ENCODE peak calls at places on chromosomes 13 and 19, in four cellular contexts. P, M, Z and F are unnamed samples.

GRCh38 chr13:110008816-110009215 is 222.4 kb upstream of the IRS2 start:
- DNase-seq in P (no peak), M (no peak), Z (no peak), F (no peak)

GRCh38 chr13:25908390-25908789 is 143.4 kb downstream of the SHISA2 start:
- DNase-seq in P (no peak), M (no peak), Z (no peak), F (no peak)

GRCh38 chr19:29320076-29320475 is 107.1 kb upstream of the UQCRFS1 start:
- DNase-seq in P (no peak), M (no peak), Z (no peak), F (no peak)

GRCh38 chr19:32566246-32566830 is 14.7 kb upstream of the PDCD5 start:
- DNase-seq in P (no peak), M (no peak), Z (no peak), F (no peak)

GRCh38 chr13:59269476-59269875 is 894.3 kb downstream of the DIAPH3 start:
- DNase-seq in P (no peak), M (no peak), Z (no peak), F (no peak)

GRCh38 chr19:2273356-2274184 is 8.4 kb downstream of the PEAK3 start:
- DNase-seq in P (peak; percentile 76), M (peak; percentile 89), Z (peak; percentile 65), F (peak; percentile 64)

GRCh38 chr13:94640676-94641075 is 39.0 kb downstream of the GPR180 start:
- DNase-seq in P (no peak), M (no peak), Z (no peak), F (no peak)

GRCh38 chr13:26943748-26944147 is 183.2 kb upstream of the GPR12 start:
- DNase-seq in P (no peak), M (no peak), Z (no peak), F (no peak)

GRCh38 chr19:55487884-55488687 is at the start of gene SSC5D:
- DNase-seq in P (peak; percentile 77), M (no peak), Z (no peak), F (no peak)

GRCh38 chr13:95155093-95155492 is 146.2 kb downstream of the ABCC4 start:
- DNase-seq in P (no peak), M (no peak), Z (no peak), F (no peak)

GRCh38 chr13:44876782-44877324 is 112.4 kb downstream of the NUFIP1 start:
- DNase-seq in P (peak; percentile 49), M (peak; percentile 90), Z (no peak), F (no peak)

GRCh38 chr19:54158812-54159351 is 639 bp downstream of the LENG1 start:
- DNase-seq in P (no peak), M (no peak), Z (no peak), F (no peak)

GRCh38 chr13:82565191-82565590 is 1317.1 kb downstream of the SLITRK1 start:
- DNase-seq in P (no peak), M (peak; percentile 12), Z (no peak), F (no peak)
- TF ChIP-seq CBFB in P (no peak), M (no peak), Z (no peak), F (no peak)

GRCh38 chr13:99380402-99380801 is 73.2 kb upstream of the GPR183 start:
- DNase-seq in P (no peak), M (no peak), Z (no peak), F (no peak)
- TF ChIP-seq CBFB in P (no peak), M (no peak), Z (no peak), F (no peak)

GRCh38 chr13:66212511-66212910 is 1017.6 kb downstream of the PCDH9 start:
- DNase-seq in P (no peak), M (no peak), Z (no peak), F (no peak)

GRCh38 chr13:66214467-66214866 is 1015.7 kb downstream of the PCDH9 start:
- DNase-seq in P (no peak), M (no peak), Z (no peak), F (no peak)

GRCh38 chr13:66207610-66208009 is 1022.5 kb downstream of the PCDH9 start:
- DNase-seq in P (no peak), M (no peak), Z (no peak), F (no peak)

GRCh38 chr13:66208589-66208988 is 1021.5 kb downstream of the PCDH9 start:
- DNase-seq in P (no peak), M (no peak), Z (no peak), F (no peak)

GRCh38 chr13:66210677-66211076 is 1019.5 kb downstream of the PCDH9 start:
- DNase-seq in P (no peak), M (no peak), Z (no peak), F (no peak)
- TF ChIP-seq CBFB in P (no peak), M (no peak), Z (no peak), F (no peak)

DNA sequence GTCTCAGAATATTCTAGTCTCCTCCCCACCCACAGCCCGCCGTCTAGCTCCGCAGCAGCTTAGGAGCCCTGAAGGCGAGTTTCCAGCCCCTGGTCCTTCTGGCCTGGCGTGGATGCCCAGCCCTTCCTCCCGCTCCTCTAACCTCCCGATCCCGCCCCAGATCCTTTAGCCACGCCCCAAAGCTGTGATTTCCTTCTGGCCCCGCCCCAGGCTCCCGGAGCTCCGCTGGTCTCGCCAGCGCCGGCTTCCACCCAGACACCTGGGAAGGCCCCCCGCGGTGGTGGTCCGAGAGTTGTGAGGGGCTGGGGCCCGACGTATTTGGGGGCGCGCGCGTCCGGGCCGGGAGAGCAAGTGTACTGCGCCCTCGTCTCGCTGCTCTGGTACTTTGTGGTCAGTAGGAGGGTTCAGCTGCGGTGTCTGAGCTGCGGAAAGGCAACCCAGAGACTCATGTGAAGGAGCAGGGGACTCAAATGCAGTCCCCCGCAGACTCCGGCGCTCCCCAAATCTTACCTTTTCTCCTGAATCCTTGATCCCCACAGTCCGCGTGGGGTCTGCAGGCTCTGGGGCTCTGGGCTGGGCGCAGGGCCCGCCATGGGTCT is at the start of gene CGB7:
- DNase-seq in P (peak; percentile 77), M (peak; percentile 86), Z (no peak), F (peak; percentile 17)
- TF ChIP-seq CBFB in P (no peak), M (no peak), Z (no peak), F (no peak)

GRCh38 chr13:103012611-103013010 is 53.6 kb downstream of the SLC10A2 start:
- DNase-seq in P (no peak), M (no peak), Z (no peak), F (no peak)
- TF ChIP-seq CBFB in P (no peak), M (no peak), Z (no peak), F (no peak)

GRCh38 chr13:96958286-96958891 is 35.9 kb downstream of the OXGR1 start:
- DNase-seq in P (peak; percentile 10), M (no peak), Z (no peak), F (peak; percentile 20)
- TF ChIP-seq CBFB in P (no peak), M (no peak), Z (no peak), F (no peak)

GRCh38 chr19:5487222-5487621 is 32.0 kb downstream of the ZNRF4 start:
- DNase-seq in P (no peak), M (no peak), Z (no peak), F (no peak)
- TF ChIP-seq CBFB in P (no peak), M (no peak), Z (no peak), F (no peak)

GRCh38 chr19:48646912-48647216 is 877 bp upstream of the CA11 start:
- DNase-seq in P (no peak), M (no peak), Z (no peak), F (no peak)
- TF ChIP-seq CBFB in P (no peak), M (no peak), Z (no peak), F (no peak)

GRCh38 chr19:46515290-46515609 is 19.6 kb upstream of the PNMA8B start:
- DNase-seq in P (no peak), M (no peak), Z (no peak), F (no peak)
- TF ChIP-seq CBFB in P (no peak), M (no peak), Z (no peak), F (no peak)

DNA sequence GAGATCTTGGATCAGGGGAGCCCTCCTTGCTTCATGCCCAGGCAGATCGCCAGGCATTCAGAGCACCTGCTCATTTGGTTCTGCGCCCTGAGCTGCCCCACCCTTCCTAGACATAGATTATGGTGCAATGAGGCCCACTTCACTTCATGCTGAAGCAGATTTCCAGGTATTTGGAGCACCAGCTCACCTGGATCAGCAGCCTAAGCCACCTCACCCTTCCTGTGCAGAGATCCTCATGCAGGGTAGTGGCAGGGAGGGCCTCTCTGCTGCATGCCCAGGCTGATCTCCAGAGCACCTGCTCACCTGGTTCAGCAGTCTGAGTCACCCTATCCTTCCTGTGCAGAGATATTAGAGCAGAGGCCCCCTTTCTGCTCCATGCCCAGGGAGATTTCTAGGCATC is 1966.1 kb downstream of the PCDH9 start:
- DNase-seq in P (no peak), M (no peak), Z (no peak), F (no peak)
- TF ChIP-seq CBFB in P (no peak), M (no peak), Z (no peak), F (no peak)